ENCODE peak calls at places on chromosomes 12 and 14, in four cellular contexts. D is HEK293T, E is Daoy, K is glomerular endothelial cell. W is an unnamed sample.

GRCh38 chr14:86015916-86016315 is 486.0 kb downstream of the FLRT2 start:
- DNase-seq in E (no peak), D (no peak), K (no peak), W (no peak)

GRCh38 chr12:10151621-10152020 is 20.3 kb downstream of the OLR1 start:
- DNase-seq in E (no peak), D (no peak), K (no peak), W (no peak)

GRCh38 chr14:78251308-78251707 is 81.1 kb downstream of the NRXN3 start:
- DNase-seq in D (no peak), E (no peak), K (no peak), W (no peak)

GRCh38 chr12:102172436-102172835 is 25.2 kb downstream of the PMCH start:
- DNase-seq in E (no peak), D (no peak), K (no peak), W (no peak)

GRCh38 chr14:104094709-104095425 is 9.4 kb downstream of the ASPG start:
- DNase-seq in E (peak), D (peak), K (no peak), W (no peak)

GRCh38 chr14:41785696-41786095 is 179.0 kb downstream of the LRFN5 start:
- DNase-seq in D (peak), K (no peak), E (peak), W (no peak)

GRCh38 chr14:90154110-90154509 is 92.3 kb downstream of the KCNK13 start:
- DNase-seq in K (no peak), D (no peak), E (no peak), W (no peak)

GRCh38 chr12:130933269-130933995 is 20.3 kb upstream of the ADGRD1 start:
- DNase-seq in K (no peak), E (no peak), D (no peak), W (no peak)

GRCh38 chr12:124333724-124334123 is 38.8 kb downstream of the RFLNA start:
- DNase-seq in K (no peak), D (no peak), E (no peak), W (no peak)

GRCh38 chr12:54201001-54201794 is 12.4 kb upstream of the SMUG1 start:
- DNase-seq in K (no peak), D (peak), E (peak), W (peak)

GRCh38 chr12:68292157-68292940 is 38.9 kb upstream of the IL22 start:
- DNase-seq in E (no peak), D (no peak), K (no peak), W (no peak)

GRCh38 chr14:71235865-71236264 is 328.6 kb downstream of the PCNX1 start:
- DNase-seq in E (no peak), D (no peak), K (no peak), W (no peak)

GRCh38 chr12:100141666-100141997 is 1.0 kb downstream of the BLTP3B start:
- DNase-seq in E (peak), K (peak), D (no peak), W (peak)

GRCh38 chr12:3520168-3520567 is 29.2 kb downstream of the PRMT8 start:
- DNase-seq in K (no peak), D (no peak), E (no peak), W (no peak)

GRCh38 chr12:109706747-109707469 is 6.7 kb upstream of the FAM222A start:
- DNase-seq in K (no peak), E (no peak), D (no peak), W (peak)

GRCh38 chr14:52342849-52343606 is 28.9 kb downstream of the PTGER2 start:
- DNase-seq in E (peak), D (no peak), K (no peak), W (no peak)

GRCh38 chr12:78802593-78802992 is 62.0 kb upstream of the SYT1 start:
- DNase-seq in K (no peak), D (no peak), E (peak), W (no peak)

GRCh38 chr12:79884401-79885006 is 50.4 kb downstream of the PPP1R12A start:
- DNase-seq in K (no peak), E (no peak), D (no peak), W (no peak)

GRCh38 chr12:124440841-124441381 is 126.5 kb downstream of the NCOR2 start:
- DNase-seq in D (no peak), E (peak), K (peak), W (no peak)

W was measured in NCI-H2227 treated with DMSO at 0.1 percent for 48 hours.